ENCODE peak calls at places on chromosome 6, in seven cellular contexts. O, A, I, H, J, E and W are unnamed samples. For H3K4me1, the result is how much of the 10 kb centered on the place peaks cover.

GRCh38 chr6:125546827-125547226 is 202.6 kb upstream of the HEY2 start:
- DNase-seq in H (no peak), J (no peak), I (no peak), E (peak), A (no peak), O (peak), W (no peak)

GRCh38 chr6:155483858-155484257 is 28.2 kb upstream of the NOX3 start:
- DNase-seq in H (no peak), E (peak), O (no peak), I (no peak), A (no peak), J (no peak), W (no peak)

GRCh38 chr6:137758661-137759060 is 108.4 kb upstream of the TNFAIP3 start:
- DNase-seq in J (no peak), A (no peak), O (no peak), I (no peak), E (no peak), H (no peak), W (no peak)

GRCh38 chr6:90146914-90147668 is 149.6 kb downstream of the BACH2 start:
- DNase-seq in I (no peak), J (no peak), O (no peak), A (no peak), E (no peak), H (peak), W (no peak)

GRCh38 chr6:11702039-11702795 is 76.4 kb downstream of the ADTRP start:
- DNase-seq in I (no peak), A (no peak), J (no peak), H (no peak), O (no peak), E (no peak), W (no peak)

GRCh38 chr6:15184441-15184861 is 61.4 kb upstream of the JARID2 start:
- DNase-seq in H (no peak), A (no peak), I (no peak), J (peak), O (no peak), E (no peak), W (no peak)

GRCh38 chr6:41846666-41847237 is 48.4 kb downstream of the USP49 start:
- DNase-seq in A (peak), J (peak), E (peak), H (peak), I (peak), O (peak), W (peak)

GRCh38 chr6:130997061-130997753 is 65.8 kb downstream of the EPB41L2 start:
- DNase-seq in E (no peak), H (no peak), J (no peak), I (no peak), O (no peak), A (no peak), W (peak)

GRCh38 chr6:142927274-142927586 is 17.7 kb downstream of the HIVEP2 start:
- DNase-seq in A (no peak), E (no peak), I (no peak), J (no peak), O (no peak), H (no peak), W (no peak)

GRCh38 chr6:142929751-142930358 is 15.1 kb downstream of the HIVEP2 start:
- DNase-seq in A (no peak), O (no peak), H (no peak), J (no peak), E (no peak), I (no peak), W (no peak)

GRCh38 chr6:142926177-142926493 is 18.8 kb downstream of the HIVEP2 start:
- DNase-seq in O (no peak), J (no peak), A (no peak), I (no peak), E (no peak), H (no peak), W (no peak)

GRCh38 chr6:142926494-142927273 is 18.3 kb downstream of the HIVEP2 start:
- DNase-seq in A (no peak), J (no peak), I (peak), E (peak), H (peak), O (no peak), W (no peak)

DNA sequence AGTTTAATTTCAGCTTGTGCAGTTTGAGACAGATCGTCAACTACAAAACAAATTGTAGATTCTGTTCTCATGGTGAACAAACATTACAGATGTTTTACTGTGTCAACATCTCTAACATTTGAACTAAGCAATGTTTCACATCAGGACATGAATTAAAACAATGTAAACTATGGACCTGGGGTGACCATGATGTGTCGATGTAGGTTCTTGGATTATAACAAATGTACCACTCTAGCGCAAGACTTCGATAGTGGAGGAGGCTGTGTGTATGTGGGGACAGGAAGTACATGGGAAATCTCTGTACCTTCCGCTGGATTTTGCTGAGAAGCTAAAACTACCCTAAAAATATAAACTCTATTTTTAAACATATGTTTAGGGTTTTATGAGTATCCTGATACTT is 17.1 kb downstream of the HIVEP2 start:
- DNase-seq in I (no peak), A (no peak), O (no peak), E (peak), J (no peak), H (no peak), W (no peak)
- H3K4me1 ChIP-seq in I (under half), A (under half), O (under half), E (under half), J (under half), H (under half), W (under half)

GRCh38 chr6:139325003-139325600 is 33.3 kb upstream of the TXLNB start:
- DNase-seq in A (no peak), H (no peak), O (no peak), E (no peak), J (no peak), I (no peak), W (no peak)
- H3K9ac ChIP-seq in A (no peak), H (no peak), O (no peak), E (no peak), J (no peak), I (no peak), W (no peak)

DNA sequence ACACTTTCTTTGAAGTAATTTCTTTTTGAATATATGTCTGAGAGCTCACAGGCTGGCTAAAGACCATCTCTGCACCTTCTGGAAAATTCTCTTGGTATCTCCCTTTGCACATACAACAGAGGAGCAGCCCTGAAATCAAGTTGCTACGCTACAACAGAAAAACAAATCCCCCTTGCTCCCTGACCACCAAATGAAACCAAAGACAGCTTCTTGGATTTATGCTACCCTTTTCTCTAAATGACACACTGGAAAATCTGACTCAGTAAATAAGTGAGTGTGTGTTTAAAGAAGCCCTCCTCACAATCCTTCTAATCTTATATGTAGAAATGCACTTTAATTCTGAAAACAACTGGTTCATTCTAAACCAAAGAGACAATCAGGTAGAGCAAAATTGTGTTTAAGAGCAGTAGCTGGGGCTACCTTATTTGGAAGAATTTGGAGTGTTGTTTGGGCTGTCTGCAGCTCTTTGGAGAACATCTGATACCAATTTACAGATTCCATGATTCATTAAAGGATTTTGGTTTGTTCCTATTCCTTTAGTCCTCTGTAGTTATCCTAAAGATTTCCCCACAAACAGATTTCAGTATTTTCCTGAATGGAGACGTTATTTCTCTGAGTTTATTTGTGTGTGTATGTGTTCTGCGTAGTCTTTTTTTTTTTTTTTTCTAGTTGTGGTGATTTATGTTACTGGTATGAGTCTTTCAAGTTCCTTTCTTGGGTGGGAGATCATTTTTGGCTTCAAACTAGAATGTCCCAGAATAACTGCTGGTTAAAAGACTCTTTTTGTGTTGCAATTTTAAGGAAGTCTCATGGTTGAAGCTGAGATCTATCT is 36.4 kb upstream of the UTRN start:
- DNase-seq in O (no peak), A (no peak), J (no peak), I (no peak), E (no peak), H (no peak), W (no peak)
- TF ChIP-seq YY1 in O (no peak), A (no peak), J (no peak), I (no peak), E (no peak), H (no peak), W (no peak)

GRCh38 chr6:56838965-56839364 is 115.9 kb upstream of the BEND6 start:
- DNase-seq in A (no peak), O (no peak), H (no peak), J (no peak), E (no peak), I (no peak), W (no peak)

GRCh38 chr6:56835612-56836011 is 119.3 kb upstream of the BEND6 start:
- DNase-seq in J (no peak), A (no peak), O (no peak), H (no peak), I (no peak), E (no peak), W (no peak)

GRCh38 chr6:56839533-56840183 is 115.2 kb upstream of the BEND6 start:
- DNase-seq in A (no peak), O (no peak), J (no peak), E (no peak), I (no peak), H (no peak), W (no peak)

GRCh38 chr6:56837322-56837894 is 117.5 kb upstream of the BEND6 start:
- DNase-seq in H (no peak), J (no peak), A (no peak), I (no peak), O (no peak), E (no peak), W (no peak)

DNA sequence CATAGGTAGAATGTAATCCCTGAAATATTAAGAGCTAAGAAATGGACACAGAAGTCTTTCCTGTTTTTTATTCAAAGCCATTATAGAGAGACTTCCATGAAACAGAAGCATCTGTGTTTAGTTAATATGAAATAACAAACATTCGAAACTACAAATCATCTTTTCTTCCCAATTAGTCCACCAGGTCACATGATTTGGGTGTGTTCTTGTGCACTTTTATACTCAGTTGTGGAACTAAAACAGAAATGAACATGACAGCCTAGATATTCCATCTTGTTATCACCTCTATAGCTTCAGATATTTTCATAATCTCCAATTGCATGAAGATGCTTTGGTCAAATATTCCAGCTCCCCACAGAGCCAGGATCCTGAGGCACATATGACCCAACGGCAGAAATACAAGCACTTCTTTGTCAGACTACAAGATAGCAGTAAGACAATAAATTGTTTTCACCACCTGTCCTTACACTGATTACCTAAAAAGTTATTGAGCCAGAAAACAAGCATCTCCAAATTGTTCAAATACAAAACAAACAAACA is 116.8 kb upstream of the BEND6 start:
- DNase-seq in J (no peak), H (no peak), E (no peak), I (no peak), A (no peak), O (no peak), W (no peak)
- H3K4me1 ChIP-seq in J (under half), H (under half), E (under half), I (under half), A (under half), O (under half), W (under half)

GRCh38 chr6:28875348-28875747 is 48.4 kb downstream of the TRIM27 start:
- DNase-seq in I (no peak), E (no peak), A (no peak), J (no peak), H (no peak), O (no peak), W (no peak)
- H3K9ac ChIP-seq in I (no peak), E (no peak), A (no peak), J (no peak), H (no peak), O (no peak), W (no peak)

DNA sequence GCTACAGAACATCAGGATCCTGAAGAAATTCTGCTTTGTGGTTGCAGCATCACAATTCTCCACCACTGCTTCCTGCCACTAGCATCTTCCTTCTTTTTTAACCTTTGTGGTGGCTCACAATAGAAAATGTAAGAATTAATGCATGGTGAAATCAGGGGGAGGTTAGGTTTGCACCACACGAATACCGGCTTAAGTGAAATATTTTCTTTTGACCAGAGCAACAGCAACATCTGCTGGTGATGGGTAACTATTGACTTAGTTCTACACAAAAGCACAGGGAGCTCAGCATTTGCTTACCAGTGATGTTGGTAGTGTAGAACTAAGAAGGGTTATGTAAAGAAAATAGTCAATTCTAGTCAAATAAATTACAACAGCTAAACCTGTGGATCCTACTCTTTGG is 280.5 kb downstream of the SYNE1 start:
- DNase-seq in H (no peak), A (no peak), J (no peak), E (peak), O (peak), I (no peak), W (peak)
- TF ChIP-seq YY1 in H (no peak), A (no peak), J (no peak), E (no peak), O (no peak), I (no peak), W (no peak)